ENCODE peak calls at places on chromosomes 4 and X, in eight cellular contexts. B is AG04449, F is psoas muscle, S is AG10803, H is keratinocyte, C is hepatocyte, E is pancreas, O is right atrium auricular region. I is an unnamed sample.

GRCh38 chr4:122450847-122451246 is 5.7 kb downstream of the IL2 start:
- DNase-seq in H (no peak), C (peak), F (no peak), S (peak), E (no peak), O (no peak), B (peak), I (no peak)

GRCh38 chr4:1325681-1326635 is 21.1 kb upstream of the UVSSA start:
- DNase-seq in F (peak), S (no peak), B (no peak), O (no peak), C (no peak), E (peak), H (no peak), I (no peak)

GRCh38 chr4:26273308-26273980 is 47.4 kb upstream of the RBPJ start:
- DNase-seq in F (no peak), C (peak), E (no peak), O (no peak), S (peak), B (no peak), H (no peak), I (no peak)

GRCh38 chr4:151530230-151530629 is 121.3 kb downstream of the FHIP1A start:
- DNase-seq in F (no peak), C (no peak), O (no peak), S (peak), H (no peak), E (no peak), B (no peak), I (no peak)

GRCh38 chrX:137166591-137166990 is 132.8 kb upstream of the GPR101 start:
- DNase-seq in C (peak), S (no peak), H (no peak), O (no peak), E (no peak), B (no peak), F (no peak), I (no peak)

GRCh38 chr4:127896528-127896927 is 15.8 kb downstream of the PLK4 start:
- DNase-seq in H (no peak), C (no peak), O (no peak), F (no peak), B (no peak), E (no peak), S (no peak), I (no peak)

GRCh38 chrX:11600578-11600977 is 65.1 kb downstream of the ARHGAP6 start:
- DNase-seq in S (no peak), B (no peak), F (no peak), C (no peak), O (no peak), H (no peak), E (no peak), I (no peak)

GRCh38 chr4:181528570-181529184 is 714.5 kb upstream of the TENM3 start:
- DNase-seq in E (peak), B (peak), C (peak), F (peak), H (peak), S (peak), O (no peak), I (no peak)

GRCh38 chr4:143286733-143287570 is 49.7 kb upstream of the GAB1 start:
- DNase-seq in C (no peak), O (no peak), S (peak), H (no peak), B (peak), F (no peak), E (no peak), I (no peak)

GRCh38 chr4:2290974-2291704 is 29.2 kb upstream of the MXD4 start:
- DNase-seq in F (no peak), S (no peak), H (no peak), C (peak), O (no peak), B (no peak), E (no peak), I (no peak)

GRCh38 chrX:150573702-150574101 is 5.3 kb downstream of the MTM1 start:
- DNase-seq in F (no peak), E (no peak), H (no peak), B (no peak), S (no peak), C (no peak), O (no peak), I (no peak)

GRCh38 chr4:158090323-158090722 is 82.5 kb downstream of the GASK1B start:
- DNase-seq in B (no peak), C (no peak), O (no peak), F (no peak), E (no peak), H (no peak), S (peak), I (no peak)

GRCh38 chrX:133444952-133445831 is 29.9 kb upstream of the GPC4 start:
- DNase-seq in F (no peak), B (no peak), O (no peak), H (no peak), S (no peak), C (peak), E (no peak), I (no peak)

GRCh38 chrX:130799393-130799792 is 103.6 kb downstream of the ENOX2 start:
- DNase-seq in B (no peak), F (no peak), E (no peak), O (no peak), S (peak), C (no peak), H (no peak), I (no peak)

GRCh38 chr4:156547891-156548290 is 423.7 kb downstream of the PDGFC start:
- DNase-seq in H (no peak), F (no peak), E (no peak), B (no peak), O (no peak), C (no peak), S (no peak), I (no peak)

GRCh38 chr4:138188406-138189084 is 53.6 kb downstream of the SLC7A11 start:
- DNase-seq in S (no peak), E (no peak), O (no peak), C (no peak), H (no peak), F (no peak), B (no peak), I (no peak)

GRCh38 chr4:148093065-148093464 is 349.1 kb downstream of the NR3C2 start:
- DNase-seq in B (no peak), O (no peak), S (no peak), C (no peak), F (no peak), H (no peak), E (no peak), I (peak)

GRCh38 chrX:110320588-110320987 is 2.7 kb upstream of the AMMECR1 start:
- DNase-seq in H (no peak), B (no peak), E (no peak), S (no peak), O (no peak), F (no peak), C (no peak), I (no peak)

GRCh38 chr4:1520145-1520661 is 114.0 kb upstream of the NKX1-1 start:
- DNase-seq in O (no peak), H (no peak), E (peak), C (no peak), F (peak), B (no peak), S (no peak), I (no peak)

GRCh38 chr4:338759-339097 is 1.1 kb downstream of the ZNF141 start:
- DNase-seq in B (no peak), F (no peak), E (no peak), S (no peak), C (no peak), O (no peak), H (no peak), I (no peak)

GRCh38 chr4:20418865-20419451 is 167.3 kb downstream of the SLIT2 start:
- DNase-seq in E (no peak), S (peak), O (no peak), F (no peak), B (peak), C (peak), H (no peak), I (no peak)
- H3K4me3 ChIP-seq in E (peak), S (peak), O (peak), F (peak), B (peak), C (no peak), H (peak), I (peak)

DNA sequence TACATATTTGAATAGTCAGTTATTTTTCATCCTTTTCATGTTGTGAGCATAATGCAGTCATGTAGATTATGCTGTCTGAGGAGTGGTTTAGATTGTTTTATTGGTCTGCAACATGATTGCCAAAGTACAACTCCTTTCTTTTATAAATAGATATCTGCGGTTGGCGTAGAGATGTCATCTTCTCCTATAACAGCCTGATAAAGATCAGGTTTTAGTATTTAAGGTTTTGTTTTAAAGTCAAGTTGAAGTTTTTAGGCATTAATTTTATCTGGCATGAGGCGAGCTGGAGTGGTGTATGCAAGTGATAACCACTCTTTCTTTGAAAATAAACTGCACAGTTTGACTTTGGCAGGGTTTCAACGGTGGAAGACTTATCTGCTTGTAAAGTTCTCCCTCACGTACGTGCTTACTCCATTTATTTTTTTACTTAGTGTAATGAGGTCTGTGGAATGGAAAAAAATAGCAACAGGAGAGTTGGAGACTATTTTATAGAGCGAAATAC is 126.3 kb downstream of the FBXO8 start:
- DNase-seq in E (no peak), H (no peak), C (peak), F (no peak), S (no peak), B (no peak), O (no peak), I (no peak)
- H3K4me3 ChIP-seq in E (no peak), H (no peak), C (no peak), F (no peak), S (no peak), B (no peak), O (no peak), I (no peak)

GRCh38 chrX:49184294-49185061 is 1.7 kb downstream of the PRICKLE3 start:
- DNase-seq in H (no peak), B (no peak), S (peak), O (peak), E (peak), F (peak), C (peak), I (peak)
- H3K4me3 ChIP-seq in H (peak), B (peak), S (peak), O (peak), E (peak), F (peak), C (no peak), I (peak)

GRCh38 chrX:22037911-22038537 is 5.9 kb downstream of the PHEX start:
- DNase-seq in F (no peak), C (no peak), S (no peak), O (no peak), B (no peak), H (no peak), E (no peak), I (no peak)
- H3K4me3 ChIP-seq in F (no peak), C (no peak), S (no peak), O (no peak), B (no peak), H (no peak), E (no peak), I (no peak)

DNA sequence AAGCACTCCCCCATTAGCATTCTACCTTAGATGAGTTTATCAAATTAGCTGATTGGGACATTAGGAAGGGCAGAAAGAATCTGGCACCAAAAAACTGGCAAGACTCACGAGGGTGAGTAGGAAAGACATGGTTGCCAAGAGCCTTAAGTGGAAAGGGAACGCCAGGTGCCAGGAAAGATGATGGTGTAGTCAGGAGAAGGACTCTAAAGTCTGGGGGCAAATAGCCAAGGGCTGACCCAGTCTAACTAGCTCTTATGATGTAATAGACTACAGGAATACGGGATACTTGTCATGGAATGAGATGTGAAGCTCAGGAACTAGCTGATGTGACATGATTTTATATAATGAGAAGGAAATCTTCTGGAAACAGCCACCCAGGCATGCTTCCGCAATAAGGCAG is 94.8 kb downstream of the MBNL3 start:
- DNase-seq in C (no peak), S (no peak), H (no peak), F (no peak), O (no peak), B (no peak), E (no peak), I (no peak)
- H3K4me3 ChIP-seq in C (no peak), S (no peak), H (no peak), F (no peak), O (no peak), B (no peak), E (no peak), I (no peak)

DNA sequence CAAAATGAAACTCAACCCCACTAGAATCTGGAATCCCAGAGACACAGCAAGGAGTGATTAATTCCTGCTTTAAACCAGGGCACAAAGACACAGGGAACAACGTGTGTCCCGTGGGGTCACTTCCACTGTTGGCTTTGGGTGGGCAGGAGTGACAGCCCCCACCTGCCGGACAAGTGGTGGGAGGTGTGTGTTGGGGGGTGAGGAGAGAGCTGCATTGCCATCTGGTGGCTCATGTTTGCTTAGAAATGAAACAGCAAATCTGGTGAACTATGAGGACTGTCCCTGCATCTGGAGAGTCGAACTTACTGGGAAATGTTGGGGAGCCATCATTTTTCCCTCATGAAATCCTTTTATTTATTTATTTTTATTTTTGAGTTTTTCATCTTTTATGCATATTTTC is 75.9 kb upstream of the AFAP1 start:
- DNase-seq in F (no peak), O (no peak), B (no peak), E (no peak), C (no peak), S (peak), H (no peak), I (no peak)
- H3K4me3 ChIP-seq in F (no peak), O (no peak), B (peak), E (no peak), C (no peak), S (peak), H (no peak), I (no peak)

GRCh38 chr4:71009091-71009490 is 15.6 kb downstream of the DCK start:
- DNase-seq in F (no peak), C (no peak), B (no peak), S (peak), H (no peak), O (no peak), E (no peak), I (no peak)
- H3K4me3 ChIP-seq in F (no peak), C (no peak), B (no peak), S (no peak), H (no peak), O (no peak), E (no peak), I (no peak)

GRCh38 chr4:118352843-118353373 is at the start of gene PRSS12:
- DNase-seq in E (peak), B (no peak), C (peak), H (no peak), S (peak), F (peak), O (no peak), I (no peak)

GRCh38 chr4:118354913-118355312 is 2.1 kb upstream of the PRSS12 start:
- DNase-seq in C (no peak), S (no peak), O (no peak), B (no peak), F (no peak), H (no peak), E (no peak), I (no peak)

GRCh38 chr4:118351851-118352827 is 664 bp downstream of the PRSS12 start:
- DNase-seq in C (peak), E (peak), H (no peak), S (no peak), O (no peak), F (peak), B (no peak), I (no peak)

GRCh38 chr4:118350961-118351360 is 1.8 kb downstream of the PRSS12 start:
- DNase-seq in O (no peak), S (no peak), C (no peak), E (no peak), H (no peak), B (no peak), F (no peak), I (no peak)

GRCh38 chr4:118353452-118353851 is 649 bp upstream of the PRSS12 start:
- DNase-seq in B (no peak), O (no peak), F (no peak), S (no peak), C (no peak), H (no peak), E (no peak), I (no peak)
- H3K4me3 ChIP-seq in B (peak), O (no peak), F (peak), S (peak), C (peak), H (peak), E (peak), I (peak)

GRCh38 chrX:120309873-120310730 is 1.2 kb downstream of the TMEM255A start:
- DNase-seq in E (no peak), B (no peak), C (peak), H (peak), S (peak), F (no peak), O (no peak), I (no peak)
- H3K4me3 ChIP-seq in E (peak), B (peak), C (peak), H (peak), S (peak), F (peak), O (peak), I (peak)